ENCODE peak calls at places on chromosomes 1 and 21, in five cellular contexts. One of them, this sample, is unnamed.

GRCh38 chr1:82059931-82060330 is 259.2 kb downstream of the ADGRL2 start:
- DNase-seq in neuronal stem cell: no peak
- DNase-seq in IMR-90: no peak
- DNase-seq in mesendoderm: no peak
- DNase-seq in H9: no peak
- DNase-seq in this sample: no peak

GRCh38 chr21:28734522-28735175 is 258.0 kb downstream of the LTN1 start:
- DNase-seq in neuronal stem cell: no peak
- DNase-seq in IMR-90: peak; percentile 17
- DNase-seq in mesendoderm: no peak
- DNase-seq in H9: no peak
- DNase-seq in this sample: no peak

GRCh38 chr1:36321119-36321951 is 2.1 kb downstream of the EVA1B start:
- DNase-seq in neuronal stem cell: peak; percentile 61
- DNase-seq in IMR-90: peak; percentile 94
- DNase-seq in mesendoderm: peak; percentile 96
- DNase-seq in H9: peak; percentile 97
- DNase-seq in this sample: peak; percentile 99

GRCh38 chr1:167223144-167224103 is 2.7 kb downstream of the POU2F1 start:
- DNase-seq in neuronal stem cell: no peak
- DNase-seq in IMR-90: peak; percentile 21
- DNase-seq in mesendoderm: no peak
- DNase-seq in H9: no peak
- DNase-seq in this sample: no peak

GRCh38 chr1:235650341-235651169 is 971 bp upstream of the GNG4 start:
- DNase-seq in neuronal stem cell: peak; percentile 53
- DNase-seq in IMR-90: no peak
- DNase-seq in mesendoderm: peak; percentile 60
- DNase-seq in H9: peak; percentile 77
- DNase-seq in this sample: no peak

GRCh38 chr1:149986486-149987296 is 23.8 kb downstream of the OTUD7B start:
- DNase-seq in neuronal stem cell: no peak
- DNase-seq in IMR-90: peak; percentile 89
- DNase-seq in mesendoderm: peak; percentile 67
- DNase-seq in H9: no peak
- DNase-seq in this sample: no peak

GRCh38 chr1:214570442-214570841 is 19.0 kb upstream of the PTPN14 start:
- DNase-seq in neuronal stem cell: no peak
- DNase-seq in IMR-90: peak; percentile 90
- DNase-seq in mesendoderm: no peak
- DNase-seq in H9: no peak
- DNase-seq in this sample: peak; percentile 16

GRCh38 chr21:45536301-45537081 is 5.7 kb downstream of the SLC19A1 start:
- DNase-seq in neuronal stem cell: no peak
- DNase-seq in IMR-90: no peak
- DNase-seq in mesendoderm: no peak
- DNase-seq in H9: no peak
- DNase-seq in this sample: no peak

GRCh38 chr21:33441489-33442477 is 38.0 kb downstream of the TMEM50B start:
- DNase-seq in neuronal stem cell: no peak
- DNase-seq in IMR-90: peak; percentile 94
- DNase-seq in mesendoderm: no peak
- DNase-seq in H9: no peak
- DNase-seq in this sample: peak; percentile 74

GRCh38 chr1:225923692-225924555 is at the start of gene PYCR2:
- DNase-seq in neuronal stem cell: peak; percentile 90
- DNase-seq in IMR-90: peak; percentile 96
- DNase-seq in mesendoderm: peak; percentile 98
- DNase-seq in H9: peak; percentile 96
- DNase-seq in this sample: peak; percentile 97
- H2AK5ac ChIP-seq in neuronal stem cell: peak within 1 kb of the TSS; percentile 81
- H2AK5ac ChIP-seq in IMR-90: peak within 1 kb of the TSS; percentile 29
- H2AK5ac ChIP-seq in mesendoderm: peak within 1 kb of the TSS; percentile 97
- H2AK5ac ChIP-seq in H9: no peak within 1 kb of the TSS
- H2AK5ac ChIP-seq in this sample: peak within 1 kb of the TSS; percentile 16

GRCh38 chr1:52053862-52054261 is 1.1 kb downstream of the TXNDC12 start:
- DNase-seq in neuronal stem cell: no peak
- DNase-seq in IMR-90: no peak
- DNase-seq in mesendoderm: no peak
- DNase-seq in H9: no peak
- DNase-seq in this sample: no peak

GRCh38 chr1:52055854-52056109 is 313 bp upstream of the BTF3L4 start:
- DNase-seq in neuronal stem cell: no peak
- DNase-seq in IMR-90: no peak
- DNase-seq in mesendoderm: no peak
- DNase-seq in H9: no peak
- DNase-seq in this sample: no peak

GRCh38 chr1:52054496-52055065 is 410 bp downstream of the TXNDC12 start:
- DNase-seq in neuronal stem cell: no peak
- DNase-seq in IMR-90: no peak
- DNase-seq in mesendoderm: peak; percentile 11
- DNase-seq in H9: no peak
- DNase-seq in this sample: no peak

GRCh38 chr1:52056110-52056936 is at the start of gene BTF3L4:
- DNase-seq in neuronal stem cell: peak; percentile 87
- DNase-seq in IMR-90: peak; percentile 89
- DNase-seq in mesendoderm: peak; percentile 99
- DNase-seq in H9: peak; percentile 98
- DNase-seq in this sample: peak; percentile 93

GRCh38 chr1:52055066-52055853 is at the start of gene TXNDC12:
- DNase-seq in neuronal stem cell: peak; percentile 78
- DNase-seq in IMR-90: peak; percentile 91
- DNase-seq in mesendoderm: peak; percentile 97
- DNase-seq in H9: peak; percentile 93
- DNase-seq in this sample: peak; percentile 89
- H2AK5ac ChIP-seq in neuronal stem cell: no peak within 1 kb of the TSS
- H2AK5ac ChIP-seq in IMR-90: peak within 1 kb of the TSS; percentile 83
- H2AK5ac ChIP-seq in mesendoderm: no peak within 1 kb of the TSS
- H2AK5ac ChIP-seq in H9: no peak within 1 kb of the TSS
- H2AK5ac ChIP-seq in this sample: peak within 1 kb of the TSS; percentile 13

GRCh38 chr1:24745711-24746582 is 700 bp downstream of the CLIC4 start:
- DNase-seq in neuronal stem cell: no peak
- DNase-seq in IMR-90: peak; percentile 66
- DNase-seq in mesendoderm: peak; percentile 83
- DNase-seq in H9: no peak
- DNase-seq in this sample: peak; percentile 85

GRCh38 chr1:24743404-24744211 is 1.6 kb upstream of the CLIC4 start:
- DNase-seq in neuronal stem cell: no peak
- DNase-seq in IMR-90: peak; percentile 63
- DNase-seq in mesendoderm: peak; percentile 90
- DNase-seq in H9: peak; percentile 76
- DNase-seq in this sample: peak; percentile 97

GRCh38 chr1:24748191-24749121 is 3.2 kb downstream of the CLIC4 start:
- DNase-seq in neuronal stem cell: no peak
- DNase-seq in IMR-90: no peak
- DNase-seq in mesendoderm: no peak
- DNase-seq in H9: no peak
- DNase-seq in this sample: no peak

GRCh38 chr1:24742090-24742938 is 2.9 kb upstream of the CLIC4 start:
- DNase-seq in neuronal stem cell: no peak
- DNase-seq in IMR-90: peak; percentile 94
- DNase-seq in mesendoderm: peak; percentile 91
- DNase-seq in H9: peak; percentile 79
- DNase-seq in this sample: peak; percentile 90

DNA sequence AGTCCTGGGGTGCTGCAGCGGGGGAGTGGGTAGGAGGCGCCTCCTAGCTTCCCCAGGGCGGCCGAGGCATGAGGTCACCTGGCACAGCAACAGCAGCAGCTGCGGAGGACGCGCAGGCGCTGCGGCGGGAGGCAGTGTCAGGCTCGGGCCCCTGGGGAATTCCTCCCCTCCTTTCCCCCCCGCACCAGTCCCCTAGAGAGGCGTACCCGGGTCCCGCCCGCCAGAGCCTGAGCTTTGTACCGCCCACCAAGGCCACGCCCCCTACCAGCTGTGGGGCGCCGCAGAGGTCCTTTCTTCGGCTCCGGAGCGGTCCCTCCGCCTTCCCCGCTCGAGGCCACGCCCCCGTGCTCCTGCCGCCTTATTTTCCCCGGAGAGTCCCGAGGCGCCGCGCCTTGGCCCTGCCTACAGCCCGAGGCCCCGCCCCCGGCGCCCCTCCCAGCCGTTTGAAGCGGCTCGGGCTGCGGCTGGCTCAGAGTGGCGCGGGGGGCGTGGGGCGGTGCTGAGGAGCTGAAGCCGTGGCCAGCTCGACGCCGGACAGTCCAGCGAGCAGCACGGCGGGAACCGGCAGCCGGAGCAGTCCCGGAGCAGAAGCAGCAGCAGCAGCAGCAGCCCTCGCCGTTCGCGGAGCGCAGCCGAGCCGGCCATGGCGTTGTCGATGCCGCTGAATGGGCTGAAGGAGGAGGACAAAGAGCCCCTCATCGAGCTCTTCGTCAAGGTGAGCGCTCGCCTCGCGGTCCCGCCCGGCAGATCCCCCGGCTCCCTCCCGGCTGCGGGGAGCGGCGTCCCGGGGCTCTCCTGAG is at the start of gene CLIC4:
- DNase-seq in neuronal stem cell: peak; percentile 100
- DNase-seq in IMR-90: peak; percentile 99
- DNase-seq in mesendoderm: peak; percentile 99
- DNase-seq in H9: peak; percentile 100
- DNase-seq in this sample: peak; percentile 100
- H2AK5ac ChIP-seq in neuronal stem cell: peak within 1 kb of the TSS; percentile 92
- H2AK5ac ChIP-seq in IMR-90: peak within 1 kb of the TSS; percentile 74
- H2AK5ac ChIP-seq in mesendoderm: no peak within 1 kb of the TSS
- H2AK5ac ChIP-seq in H9: no peak within 1 kb of the TSS
- H2AK5ac ChIP-seq in this sample: peak within 1 kb of the TSS; percentile 88

GRCh38 chr1:41741244-41741643 is 177.5 kb downstream of the HIVEP3 start:
- DNase-seq in neuronal stem cell: no peak
- DNase-seq in IMR-90: no peak
- DNase-seq in mesendoderm: no peak
- DNase-seq in H9: no peak
- DNase-seq in this sample: no peak
- H2AK5ac ChIP-seq in neuronal stem cell: no peak overlapping the region
- H2AK5ac ChIP-seq in IMR-90: peak overlapping the region; percentile 83
- H2AK5ac ChIP-seq in mesendoderm: no peak overlapping the region
- H2AK5ac ChIP-seq in H9: no peak overlapping the region
- H2AK5ac ChIP-seq in this sample: no peak overlapping the region

GRCh38 chr1:33438364-33439145 is 7.7 kb upstream of the PHC2 start:
- DNase-seq in neuronal stem cell: no peak
- DNase-seq in IMR-90: no peak
- DNase-seq in mesendoderm: peak; percentile 10
- DNase-seq in H9: no peak
- DNase-seq in this sample: no peak

GRCh38 chr1:33435096-33435820 is 4.4 kb upstream of the PHC2 start:
- DNase-seq in neuronal stem cell: no peak
- DNase-seq in IMR-90: peak; percentile 85
- DNase-seq in mesendoderm: no peak
- DNase-seq in H9: no peak
- DNase-seq in this sample: no peak

GRCh38 chr1:33439662-33440061 is 8.8 kb upstream of the PHC2 start:
- DNase-seq in neuronal stem cell: no peak
- DNase-seq in IMR-90: no peak
- DNase-seq in mesendoderm: no peak
- DNase-seq in H9: no peak
- DNase-seq in this sample: no peak

GRCh38 chr1:33434363-33434750 is 3.5 kb upstream of the PHC2 start:
- DNase-seq in neuronal stem cell: no peak
- DNase-seq in IMR-90: no peak
- DNase-seq in mesendoderm: no peak
- DNase-seq in H9: no peak
- DNase-seq in this sample: peak; percentile 73

DNA sequence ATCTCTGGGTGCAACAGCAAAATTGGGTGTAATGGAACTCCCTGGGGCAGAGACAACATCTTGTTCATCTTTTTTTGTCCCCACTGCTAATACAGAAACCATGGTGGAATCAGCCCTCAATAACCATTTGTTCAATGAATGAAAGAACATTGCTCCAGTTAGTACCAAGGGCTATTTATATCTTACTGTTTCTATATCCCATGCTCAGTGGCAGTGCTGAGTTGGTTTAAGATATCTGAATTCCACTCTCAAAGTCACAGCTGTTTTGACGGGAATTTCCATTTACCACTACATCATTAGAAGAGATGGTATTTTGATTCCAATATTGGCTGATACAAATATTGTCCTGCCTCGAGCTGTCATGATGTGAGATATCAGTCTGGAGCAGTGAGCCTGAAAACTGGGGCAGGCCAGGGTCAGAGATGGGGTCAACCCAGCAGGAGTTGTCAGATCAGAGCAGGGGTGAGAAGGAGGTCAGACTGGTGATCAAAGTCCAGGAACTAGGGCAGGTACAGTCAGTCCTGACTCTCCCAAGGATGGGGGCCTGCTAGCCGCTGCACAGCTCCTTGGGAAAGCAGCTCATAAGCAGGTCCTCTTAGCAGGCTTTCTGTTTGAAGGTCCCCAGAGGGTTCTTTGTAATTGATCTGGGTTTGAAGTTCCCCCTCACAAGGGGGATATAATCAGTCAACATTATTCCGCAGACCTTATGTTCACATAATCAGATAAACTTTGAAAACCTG is 5.8 kb upstream of the PHC2 start:
- DNase-seq in neuronal stem cell: no peak
- DNase-seq in IMR-90: peak; percentile 28
- DNase-seq in mesendoderm: no peak
- DNase-seq in H9: no peak
- DNase-seq in this sample: no peak
- H2AK5ac ChIP-seq in neuronal stem cell: no peak overlapping the region
- H2AK5ac ChIP-seq in IMR-90: peak overlapping the region; percentile 28
- H2AK5ac ChIP-seq in mesendoderm: no peak overlapping the region
- H2AK5ac ChIP-seq in H9: no peak overlapping the region
- H2AK5ac ChIP-seq in this sample: no peak overlapping the region

GRCh38 chr1:112510340-112510739 is 1.6 kb downstream of the WNT2B start:
- DNase-seq in neuronal stem cell: no peak
- DNase-seq in IMR-90: no peak
- DNase-seq in mesendoderm: no peak
- DNase-seq in H9: no peak
- DNase-seq in this sample: no peak
- H2AK5ac ChIP-seq in neuronal stem cell: no peak overlapping the region
- H2AK5ac ChIP-seq in IMR-90: no peak overlapping the region
- H2AK5ac ChIP-seq in mesendoderm: no peak overlapping the region
- H2AK5ac ChIP-seq in H9: no peak overlapping the region
- H2AK5ac ChIP-seq in this sample: no peak overlapping the region

GRCh38 chr1:17531343-17531681 is 8.2 kb upstream of the ARHGEF10L start:
- DNase-seq in neuronal stem cell: no peak
- DNase-seq in IMR-90: no peak
- DNase-seq in mesendoderm: no peak
- DNase-seq in H9: no peak
- DNase-seq in this sample: no peak
- H2AK5ac ChIP-seq in neuronal stem cell: peak overlapping the region; percentile 11
- H2AK5ac ChIP-seq in IMR-90: no peak overlapping the region
- H2AK5ac ChIP-seq in mesendoderm: no peak overlapping the region
- H2AK5ac ChIP-seq in H9: no peak overlapping the region
- H2AK5ac ChIP-seq in this sample: no peak overlapping the region

DNA sequence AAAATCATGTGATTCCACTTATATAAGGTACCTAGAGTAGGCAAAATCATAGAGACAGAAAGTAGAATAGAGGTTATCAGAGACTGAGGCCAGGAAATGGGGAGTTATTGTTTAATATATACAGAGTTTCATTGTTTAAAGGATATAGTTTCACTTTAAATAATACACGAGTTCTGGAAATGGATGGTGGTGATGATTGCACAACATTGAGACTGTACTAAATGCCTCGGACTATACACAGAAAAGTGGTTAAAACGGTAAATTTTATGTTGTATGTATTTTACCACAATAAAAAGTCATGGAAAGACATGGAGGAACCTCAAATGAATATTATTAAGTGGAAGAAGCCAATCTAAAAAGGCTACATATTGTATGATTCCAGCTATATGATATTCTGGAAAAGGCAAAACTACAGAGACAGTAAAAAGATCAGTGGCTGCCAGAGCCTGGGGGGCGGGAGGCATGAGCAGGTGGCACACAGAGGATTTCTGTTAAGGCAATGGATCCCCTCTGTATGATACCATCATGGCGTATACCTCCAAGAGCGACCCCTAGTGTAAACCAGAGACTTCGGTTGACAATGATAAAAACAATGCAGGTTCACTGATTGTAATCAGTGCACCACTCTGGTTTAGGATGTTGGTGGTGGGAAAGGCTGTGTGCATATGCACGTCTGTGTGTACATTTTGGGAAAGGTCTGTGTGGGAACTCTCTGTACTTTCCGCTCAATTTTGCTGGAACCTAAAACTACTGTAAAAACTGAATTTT is 7.5 kb downstream of the C1orf198 start:
- DNase-seq in neuronal stem cell: no peak
- DNase-seq in IMR-90: no peak
- DNase-seq in mesendoderm: peak; percentile 38
- DNase-seq in H9: no peak
- DNase-seq in this sample: no peak
- H2AK5ac ChIP-seq in neuronal stem cell: no peak overlapping the region
- H2AK5ac ChIP-seq in IMR-90: peak overlapping the region; percentile 21
- H2AK5ac ChIP-seq in mesendoderm: no peak overlapping the region
- H2AK5ac ChIP-seq in H9: no peak overlapping the region
- H2AK5ac ChIP-seq in this sample: no peak overlapping the region